ENCODE peak calls at places on chromosomes 11 and 22, in nine cellular contexts. F, J, D, N, W, B, X, R and Q are unnamed samples.

GRCh38 chr11:117686711-117687110 is 110.3 kb downstream of the DSCAML1 start:
- DNase-seq in F (no peak), J (no peak), D (no peak), N (no peak), W (no peak), B (no peak), X (no peak), R (no peak), Q (no peak)

GRCh38 chr11:131302831-131303230 is 67.6 kb upstream of the NTM start:
- DNase-seq in F (no peak), J (no peak), D (no peak), N (no peak), W (no peak), B (no peak), X (no peak), R (no peak), Q (no peak)

GRCh38 chr11:72723508-72723907 is 28.7 kb downstream of the ARAP1 start:
- DNase-seq in F (no peak), J (no peak), D (no peak), N (no peak), W (no peak), B (no peak), X (no peak), R (no peak), Q (no peak)

GRCh38 chr11:61727401-61727811 is 25.0 kb upstream of the MYRF start:
- DNase-seq in F (no peak), J (peak; percentile 38), D (no peak), N (no peak), W (no peak), B (no peak), X (no peak), R (no peak), Q (no peak)

GRCh38 chr11:11454671-11455223 is 101.7 kb upstream of the CSNK2A3 start:
- DNase-seq in F (no peak), J (no peak), D (no peak), N (no peak), W (no peak), B (no peak), X (no peak), R (no peak), Q (no peak)

GRCh38 chr11:88421530-88421929 is 84.0 kb upstream of the CTSC start:
- DNase-seq in F (no peak), J (no peak), D (no peak), N (no peak), W (no peak), B (no peak), X (no peak), R (no peak), Q (peak; percentile 45)

GRCh38 chr11:59883597-59883996 is 5.0 kb downstream of the OOSP3 start:
- DNase-seq in F (no peak), J (no peak), D (no peak), N (no peak), W (no peak), B (no peak), X (no peak), R (no peak), Q (no peak)

GRCh38 chr11:120197977-120198376 is 12.9 kb upstream of the OAF start:
- DNase-seq in F (no peak), J (no peak), D (no peak), N (no peak), W (no peak), B (no peak), X (no peak), R (no peak), Q (no peak)

GRCh38 chr22:19879248-19879575 is 24.5 kb upstream of the GNB1L start:
- DNase-seq in F (no peak), J (no peak), D (no peak), N (peak; percentile 12), W (peak; percentile 29), B (no peak), X (no peak), R (no peak), Q (no peak)

GRCh38 chr22:28907311-28908008 is 24.1 kb downstream of the ZNRF3 start:
- DNase-seq in F (no peak), J (no peak), D (no peak), N (no peak), W (no peak), B (no peak), X (no peak), R (no peak), Q (no peak)

GRCh38 chr11:93796424-93796823 is 12.3 kb downstream of the MED17 start:
- DNase-seq in F (no peak), J (no peak), D (no peak), N (no peak), W (no peak), B (no peak), X (no peak), R (no peak), Q (no peak)

GRCh38 chr11:13386567-13386966 is 76.5 kb downstream of the BTBD10 start:
- DNase-seq in F (no peak), J (no peak), D (no peak), N (no peak), W (no peak), B (no peak), X (no peak), R (no peak), Q (no peak)

GRCh38 chr11:19519912-19520641 is 192.6 kb upstream of the NAV2 start:
- DNase-seq in F (peak; percentile 68), J (no peak), D (peak; percentile 31), N (peak; percentile 63), W (no peak), B (no peak), X (no peak), R (no peak), Q (peak; percentile 34)